ENCODE peak calls at places on chromosome 12, in four cellular contexts. One of them, this sample, is unnamed.

GRCh38 chr12:27525373-27525772 is 1.4 kb downstream of the PPFIBP1 start:
- DNase-seq in OCI-LY7: no peak
- DNase-seq in body of pancreas: no peak
- DNase-seq in HFF-Myc: no peak
- DNase-seq in this sample: no peak

GRCh38 chr12:93122569-93123091 is 193.5 kb upstream of the EEA1 start:
- DNase-seq in OCI-LY7: no peak
- DNase-seq in body of pancreas: peak
- DNase-seq in HFF-Myc: no peak
- DNase-seq in this sample: no peak

GRCh38 chr12:69024907-69025306 is 91.9 kb upstream of the CPM start:
- DNase-seq in OCI-LY7: no peak
- DNase-seq in body of pancreas: no peak
- DNase-seq in HFF-Myc: no peak
- DNase-seq in this sample: no peak

GRCh38 chr12:75116611-75117010 is 93.0 kb downstream of the KCNC2 start:
- DNase-seq in OCI-LY7: no peak
- DNase-seq in body of pancreas: no peak
- DNase-seq in HFF-Myc: no peak
- DNase-seq in this sample: no peak

GRCh38 chr12:128682542-128683315 is 141.0 kb downstream of the SLC15A4 start:
- DNase-seq in OCI-LY7: no peak
- DNase-seq in body of pancreas: no peak
- DNase-seq in HFF-Myc: no peak
- DNase-seq in this sample: no peak

GRCh38 chr12:104457746-104458644 is 1.2 kb downstream of the CHST11 start:
- DNase-seq in OCI-LY7: peak
- DNase-seq in body of pancreas: peak
- DNase-seq in HFF-Myc: no peak
- DNase-seq in this sample: no peak

GRCh38 chr12:90099288-90099687 is 390.6 kb upstream of the ATP2B1 start:
- DNase-seq in OCI-LY7: no peak
- DNase-seq in body of pancreas: no peak
- DNase-seq in HFF-Myc: no peak
- DNase-seq in this sample: no peak

GRCh38 chr12:12714276-12715001 is 2.7 kb upstream of the CDKN1B start:
- DNase-seq in OCI-LY7: peak
- DNase-seq in body of pancreas: peak
- DNase-seq in HFF-Myc: no peak
- DNase-seq in this sample: no peak

GRCh38 chr12:22014783-22015144 is 31.3 kb upstream of the CMAS start:
- DNase-seq in OCI-LY7: no peak
- DNase-seq in body of pancreas: no peak
- DNase-seq in HFF-Myc: no peak
- DNase-seq in this sample: no peak
- H3K4me3 ChIP-seq in OCI-LY7: no peak
- H3K4me3 ChIP-seq in body of pancreas: no peak
- H3K4me3 ChIP-seq in HFF-Myc: no peak
- H3K4me3 ChIP-seq in this sample: no peak

GRCh38 chr12:114684870-114685273 is 897 bp upstream of the TBX3 start:
- DNase-seq in OCI-LY7: no peak
- DNase-seq in body of pancreas: no peak
- DNase-seq in HFF-Myc: no peak
- DNase-seq in this sample: no peak
- H3K4me3 ChIP-seq in OCI-LY7: no peak
- H3K4me3 ChIP-seq in body of pancreas: no peak
- H3K4me3 ChIP-seq in HFF-Myc: peak
- H3K4me3 ChIP-seq in this sample: no peak

GRCh38 chr12:49764126-49764525 is 22.8 kb downstream of the TMBIM6 start:
- DNase-seq in OCI-LY7: no peak
- DNase-seq in body of pancreas: no peak
- DNase-seq in HFF-Myc: no peak
- DNase-seq in this sample: no peak
- H3K4me3 ChIP-seq in OCI-LY7: no peak
- H3K4me3 ChIP-seq in body of pancreas: no peak
- H3K4me3 ChIP-seq in HFF-Myc: no peak
- H3K4me3 ChIP-seq in this sample: no peak

GRCh38 chr12:132437252-132438138 is 52.5 kb upstream of the FBRSL1 start:
- DNase-seq in OCI-LY7: no peak
- DNase-seq in body of pancreas: peak
- DNase-seq in HFF-Myc: no peak
- DNase-seq in this sample: no peak
- H3K4me3 ChIP-seq in OCI-LY7: no peak
- H3K4me3 ChIP-seq in body of pancreas: no peak
- H3K4me3 ChIP-seq in HFF-Myc: no peak
- H3K4me3 ChIP-seq in this sample: peak

GRCh38 chr12:6554168-6554989 is 1.5 kb downstream of the IFFO1 start:
- DNase-seq in OCI-LY7: peak
- DNase-seq in body of pancreas: peak
- DNase-seq in HFF-Myc: no peak
- DNase-seq in this sample: peak
- H3K4me3 ChIP-seq in OCI-LY7: peak
- H3K4me3 ChIP-seq in body of pancreas: no peak
- H3K4me3 ChIP-seq in HFF-Myc: peak
- H3K4me3 ChIP-seq in this sample: peak

GRCh38 chr12:15477761-15478160 is 155.5 kb downstream of the PTPRO start:
- DNase-seq in OCI-LY7: no peak
- DNase-seq in body of pancreas: no peak
- DNase-seq in HFF-Myc: no peak
- DNase-seq in this sample: no peak
- H3K4me3 ChIP-seq in OCI-LY7: no peak
- H3K4me3 ChIP-seq in body of pancreas: no peak
- H3K4me3 ChIP-seq in HFF-Myc: no peak
- H3K4me3 ChIP-seq in this sample: no peak

DNA sequence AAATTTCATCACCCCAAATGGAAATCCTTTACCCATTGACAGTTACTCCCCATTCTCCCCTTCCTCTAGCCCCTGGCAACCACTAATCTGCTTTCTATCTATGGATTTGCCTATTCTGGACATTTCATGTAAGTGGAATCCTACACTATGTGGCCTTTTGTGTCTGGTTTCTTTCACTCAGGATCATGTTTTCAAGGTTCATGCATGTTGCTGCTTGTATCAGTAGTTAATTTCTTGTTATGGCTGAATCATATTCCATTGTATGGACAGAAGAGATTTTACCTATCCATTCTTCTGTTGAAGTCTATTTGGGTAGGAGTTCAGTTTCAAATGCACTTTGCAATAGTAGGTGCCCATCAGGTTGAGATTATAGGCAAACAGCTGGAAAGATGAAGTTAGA is 1.4 kb downstream of the RFC5 start:
- DNase-seq in OCI-LY7: no peak
- DNase-seq in body of pancreas: no peak
- DNase-seq in HFF-Myc: no peak
- DNase-seq in this sample: no peak
- H3K4me3 ChIP-seq in OCI-LY7: peak
- H3K4me3 ChIP-seq in body of pancreas: no peak
- H3K4me3 ChIP-seq in HFF-Myc: peak
- H3K4me3 ChIP-seq in this sample: peak

This sample was measured in Jurkat, Clone E6-1.